ENCODE peak calls at places on chromosomes 13 and 19, in seven cellular contexts. G, C, O, B, Y, A and M are unnamed samples.

GRCh38 chr13:94712812-94713555 is 639 bp upstream of the SOX21 start:
- DNase-seq in O (peak), A (no peak), B (peak), C (peak), Y (no peak), G (peak), M (no peak)

GRCh38 chr19:32173836-32174235 is 171.6 kb upstream of the ZNF507 start:
- DNase-seq in B (no peak), A (no peak), O (no peak), C (no peak), G (no peak), Y (no peak), M (no peak)

GRCh38 chr19:1804858-1805257 is 7.2 kb downstream of the ATP8B3 start:
- DNase-seq in C (no peak), B (no peak), G (no peak), A (no peak), Y (no peak), O (no peak), M (no peak)

GRCh38 chr19:3270908-3271307 is 46.4 kb downstream of the CELF5 start:
- DNase-seq in O (peak), G (no peak), C (no peak), Y (no peak), B (no peak), A (no peak), M (no peak)

GRCh38 chr19:10142701-10143375 is 23.1 kb upstream of the EIF3G start:
- DNase-seq in B (no peak), A (peak), Y (no peak), O (no peak), C (no peak), G (no peak), M (peak)

GRCh38 chr19:49189259-49189658 is 31.7 kb downstream of the TRPM4 start:
- DNase-seq in C (no peak), O (no peak), G (no peak), B (no peak), Y (no peak), A (no peak), M (no peak)

GRCh38 chr13:54226866-54227265 is 1198.3 kb downstream of the OLFM4 start:
- DNase-seq in O (no peak), A (no peak), G (no peak), Y (no peak), B (no peak), C (no peak), M (no peak)

GRCh38 chr13:50999641-51000040 is 90.0 kb downstream of the RNASEH2B start:
- DNase-seq in B (no peak), Y (no peak), G (no peak), O (no peak), C (no peak), A (no peak), M (no peak)

GRCh38 chr13:97279913-97280312 is 57.8 kb downstream of the MBNL2 start:
- DNase-seq in G (no peak), Y (no peak), A (no peak), C (no peak), O (peak), B (no peak), M (no peak)

GRCh38 chr13:114173753-114174152 is 5.3 kb upstream of the CFAP97D2 start:
- DNase-seq in G (no peak), O (no peak), B (no peak), A (no peak), Y (no peak), C (no peak), M (no peak)

GRCh38 chr19:47778954-47779351 is 450 bp downstream of the SELENOW start:
- DNase-seq in Y (peak), B (peak), G (no peak), O (no peak), C (no peak), A (peak), M (no peak)

GRCh38 chr13:28442872-28443271 is 52.1 kb downstream of the FLT1 start:
- DNase-seq in O (no peak), A (no peak), Y (no peak), B (no peak), G (no peak), C (no peak), M (no peak)

GRCh38 chr19:3464797-3465235 is 15.5 kb downstream of the SMIM24 start:
- DNase-seq in C (no peak), O (no peak), G (no peak), Y (no peak), A (no peak), B (no peak), M (no peak)

GRCh38 chr19:53132231-53132991 is at the start of gene ZNF415:
- DNase-seq in O (peak), C (no peak), A (peak), Y (peak), G (peak), B (peak), M (peak)

DNA sequence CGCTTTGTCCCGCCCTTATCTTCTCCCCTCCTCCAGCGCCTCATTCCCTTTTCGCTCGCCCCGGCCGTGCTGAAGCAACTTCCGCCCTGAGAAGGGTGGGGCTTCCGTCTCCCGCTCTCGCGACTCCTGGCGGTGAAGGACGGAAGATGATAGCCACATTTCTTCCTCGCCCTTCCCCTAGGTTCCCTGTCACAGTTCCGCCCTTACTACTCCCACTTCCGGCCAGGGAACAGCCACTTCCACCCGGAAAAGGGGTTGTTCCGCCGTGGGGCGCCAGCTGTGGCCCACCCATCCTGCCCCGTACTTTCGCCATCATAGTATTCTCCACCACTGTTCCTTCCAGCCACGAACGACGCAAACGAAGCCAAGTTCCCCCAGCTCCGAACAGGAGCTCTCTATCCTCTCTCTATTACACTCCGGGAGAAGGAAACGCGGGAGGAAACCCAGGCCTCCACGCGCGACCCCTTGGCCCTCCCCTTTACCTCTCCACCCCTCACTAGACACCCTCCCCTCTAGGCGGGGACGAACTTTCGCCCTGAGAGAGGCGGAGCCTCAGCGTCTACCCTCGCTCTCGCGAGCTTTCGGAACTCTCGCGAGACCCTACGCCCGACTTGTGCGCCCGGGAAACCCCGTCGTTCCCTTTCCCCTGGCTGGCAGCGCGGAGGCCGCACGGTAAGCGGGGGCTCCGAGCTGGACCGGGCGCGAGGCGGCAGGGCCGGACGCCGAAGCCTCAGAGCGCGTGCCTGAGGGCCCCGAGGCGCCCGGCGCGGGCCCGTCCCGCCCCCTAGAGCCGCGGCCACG is at the start of gene RPS19:
- DNase-seq in G (peak), C (peak), A (peak), O (peak), Y (peak), B (peak), M (peak)
- TF ChIP-seq CTCF in G (peak), C (no peak), A (peak), O (peak), Y (peak), B (peak), M (no peak)

DNA sequence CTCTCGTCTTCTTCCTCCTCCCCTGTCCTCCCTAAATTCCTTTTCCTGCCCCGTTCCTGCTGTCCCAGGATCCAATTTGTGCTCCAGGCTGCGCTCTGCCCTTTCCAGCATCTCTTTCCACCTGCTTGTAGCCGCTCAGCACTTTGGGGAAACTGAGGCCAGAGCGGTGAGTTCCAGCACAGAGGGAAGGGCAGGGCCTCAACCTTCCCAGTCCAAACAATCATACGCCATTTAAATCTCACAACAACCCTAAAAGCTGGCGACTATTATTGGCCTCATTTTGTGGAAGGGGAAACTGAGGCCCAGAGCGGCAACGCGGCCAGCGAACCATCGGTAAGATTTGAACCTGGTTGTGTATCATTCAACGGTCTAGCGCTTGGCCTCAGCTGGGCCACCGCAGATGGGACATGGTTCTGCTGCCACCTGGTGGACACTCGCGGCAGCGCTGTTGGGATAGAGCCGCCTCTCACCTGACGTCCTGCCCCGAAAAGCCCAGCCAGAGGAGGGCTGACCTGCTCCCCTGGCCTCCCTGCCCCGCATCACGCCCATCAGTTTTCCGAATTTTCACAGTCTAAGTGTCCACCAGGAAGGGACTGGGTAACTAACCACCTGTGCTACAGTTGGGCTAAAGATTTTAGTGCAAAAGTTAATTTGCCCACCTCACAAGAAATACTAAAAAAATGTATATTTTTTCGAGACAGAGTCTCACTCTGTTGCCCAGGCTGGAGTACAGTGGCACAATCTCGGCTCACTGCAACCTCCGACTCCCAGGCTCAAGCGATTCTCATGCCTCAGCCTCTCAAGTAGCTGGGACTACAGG is 4.2 kb upstream of the RPL18A start:
- DNase-seq in B (peak), O (peak), A (peak), C (peak), Y (peak), G (peak), M (peak)
- TF ChIP-seq CTCF in B (peak), O (peak), A (peak), C (peak), Y (peak), G (peak), M (peak)

GRCh38 chr13:98315466-98315865 is 138.4 kb upstream of the RNF113B start:
- DNase-seq in Y (no peak), C (no peak), A (no peak), B (no peak), O (peak), G (no peak), M (no peak)
- TF ChIP-seq CTCF in Y (no peak), C (no peak), A (no peak), B (no peak), O (no peak), G (no peak), M (no peak)

GRCh38 chr19:14428882-14429416 is 4.2 kb upstream of the PKN1 start:
- DNase-seq in C (no peak), O (no peak), Y (no peak), A (no peak), G (no peak), B (no peak), M (no peak)
- TF ChIP-seq CTCF in C (no peak), O (no peak), Y (no peak), A (no peak), G (no peak), B (no peak), M (no peak)

GRCh38 chr13:72849571-72849970 is 67.6 kb downstream of the PIBF1 start:
- DNase-seq in Y (no peak), O (peak), B (no peak), A (no peak), G (no peak), C (no peak), M (no peak)

GRCh38 chr13:72853000-72853399 is 71.1 kb downstream of the PIBF1 start:
- DNase-seq in A (no peak), Y (no peak), C (no peak), O (peak), G (no peak), B (no peak), M (no peak)

GRCh38 chr13:72852207-72852606 is 70.3 kb downstream of the PIBF1 start:
- DNase-seq in C (no peak), O (no peak), Y (no peak), A (no peak), G (no peak), B (no peak), M (no peak)

GRCh38 chr13:72850959-72851677 is 69.2 kb downstream of the PIBF1 start:
- DNase-seq in Y (no peak), C (no peak), O (no peak), B (no peak), G (no peak), A (no peak), M (no peak)

DNA sequence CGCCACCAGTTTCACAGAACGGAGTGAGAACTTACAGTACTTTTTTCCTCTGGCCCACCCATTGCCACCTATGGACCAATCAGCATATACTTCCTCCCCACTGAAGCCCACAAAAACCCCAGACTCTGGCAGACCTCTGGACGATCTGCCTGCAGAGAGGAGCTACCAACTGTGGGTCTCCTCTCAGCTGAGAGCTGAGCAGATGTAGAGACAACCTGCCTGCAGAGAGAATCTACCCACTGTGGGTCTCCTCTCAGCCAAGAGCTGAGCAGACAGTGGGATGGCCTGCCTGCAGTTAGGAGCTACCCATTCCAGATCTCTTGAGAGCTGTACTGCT is 69.7 kb downstream of the PIBF1 start:
- DNase-seq in O (no peak), C (no peak), Y (no peak), A (no peak), B (no peak), G (no peak), M (no peak)
- TF ChIP-seq CTCF in O (no peak), C (no peak), Y (no peak), A (no peak), B (no peak), G (no peak), M (no peak)

DNA sequence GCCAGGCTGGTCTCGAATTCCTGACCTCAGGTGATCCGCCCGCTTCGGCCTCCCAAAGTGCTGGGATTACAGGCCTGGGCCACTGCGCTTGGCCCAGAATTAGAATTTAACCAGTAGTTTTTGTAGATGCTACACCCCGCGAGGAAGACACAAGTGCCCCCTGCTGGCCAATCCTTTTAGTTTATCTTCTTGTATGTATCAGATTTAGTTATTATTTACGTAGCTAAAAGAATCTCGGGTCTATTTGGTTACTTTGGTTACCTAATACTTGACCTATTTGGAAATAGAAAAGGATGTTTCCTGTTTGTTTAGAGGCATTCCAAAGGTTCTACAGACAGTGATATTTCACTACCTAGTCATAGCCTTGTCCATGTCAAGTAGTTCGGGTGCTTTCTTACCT is 22.0 kb downstream of the MUC16 start:
- DNase-seq in C (no peak), Y (no peak), O (no peak), A (no peak), G (no peak), B (no peak), M (no peak)
- TF ChIP-seq CTCF in C (no peak), Y (no peak), O (no peak), A (no peak), G (peak), B (no peak), M (peak)